ENCODE peak calls at places on chromosomes 2 and 18, in eight cellular contexts. H, M, N, W, R, J, K and D are unnamed samples.
A peak's percentile ranks its signal among the peaks of the same experiment; 100 is the strongest.

GRCh38 chr2:8477511-8478132 is 204.2 kb upstream of the ID2 start:
- DNase-seq in H (no peak), M (no peak), N (peak; percentile 12), W (no peak), R (no peak), J (no peak), K (no peak), D (no peak)

GRCh38 chr18:75456277-75456676 is 28.8 kb upstream of the SMIM21 start:
- DNase-seq in H (no peak), M (no peak), N (no peak), W (no peak), R (no peak), J (no peak), K (no peak), D (no peak)

GRCh38 chr2:166661391-166661790 is 167.3 kb upstream of the SCN7A start:
- DNase-seq in H (no peak), M (no peak), N (no peak), W (no peak), R (no peak), J (no peak), K (no peak), D (no peak)

GRCh38 chr2:26178746-26179436 is 6.0 kb downstream of the GAREM2 start:
- DNase-seq in H (no peak), M (peak; percentile 30), N (peak; percentile 75), W (peak; percentile 56), R (no peak), J (no peak), K (no peak), D (peak; percentile 78)

GRCh38 chr18:33761363-33761762 is 183.3 kb downstream of the ASXL3 start:
- DNase-seq in H (no peak), M (no peak), N (no peak), W (no peak), R (no peak), J (peak; percentile 45), K (no peak), D (no peak)

GRCh38 chr2:86028763-86029381 is 76.8 kb downstream of the POLR1A start:
- DNase-seq in H (no peak), M (no peak), N (no peak), W (no peak), R (no peak), J (no peak), K (no peak), D (no peak)

GRCh38 chr18:11807233-11807632 is 44.0 kb upstream of the CHMP1B start:
- DNase-seq in H (no peak), M (no peak), N (no peak), W (no peak), R (peak; percentile 29), J (no peak), K (no peak), D (no peak)

GRCh38 chr2:191206613-191207471 is 38.4 kb upstream of the MYO1B start:
- DNase-seq in H (no peak), M (no peak), N (no peak), W (no peak), R (no peak), J (no peak), K (no peak), D (no peak)

GRCh38 chr2:15571729-15572128 is 10.6 kb upstream of the NBAS start:
- DNase-seq in H (no peak), M (no peak), N (no peak), W (no peak), R (no peak), J (no peak), K (no peak), D (no peak)

GRCh38 chr2:171318463-171318934 is 115.3 kb downstream of the METTL8 start:
- DNase-seq in H (no peak), M (no peak), N (peak; percentile 35), W (no peak), R (no peak), J (no peak), K (peak; percentile 32), D (peak; percentile 37)

GRCh38 chr2:19878268-19879046 is 23.3 kb downstream of the TTC32 start:
- DNase-seq in H (no peak), M (no peak), N (no peak), W (no peak), R (no peak), J (no peak), K (no peak), D (no peak)

GRCh38 chr18:79522451-79523220 is 126.9 kb downstream of the NFATC1 start:
- DNase-seq in H (no peak), M (no peak), N (no peak), W (no peak), R (no peak), J (no peak), K (no peak), D (no peak)

GRCh38 chr2:184316911-184317310 is 281.4 kb upstream of the ZNF804A start:
- DNase-seq in H (no peak), M (no peak), N (no peak), W (no peak), R (peak; percentile 69), J (no peak), K (no peak), D (no peak)

GRCh38 chr2:197433770-197434438 is 924 bp downstream of the SF3B1 start:
- DNase-seq in H (no peak), M (no peak), N (peak; percentile 4), W (no peak), R (no peak), J (no peak), K (no peak), D (no peak)

GRCh38 chr2:241219030-241219382 is 30.5 kb downstream of the ANO7 start:
- DNase-seq in H (no peak), M (no peak), N (no peak), W (no peak), R (no peak), J (no peak), K (no peak), D (no peak)

GRCh38 chr2:27893031-27893430 is 2.5 kb downstream of the BABAM2 start:
- DNase-seq in H (no peak), M (no peak), N (no peak), W (no peak), R (no peak), J (no peak), K (no peak), D (no peak)

GRCh38 chr2:45889053-45889452 is 237.6 kb downstream of the PRKCE start:
- DNase-seq in H (no peak), M (no peak), N (peak; percentile 59), W (no peak), R (no peak), J (peak; percentile 48), K (no peak), D (peak; percentile 65)

GRCh38 chr2:157304811-157305712 is 20.6 kb downstream of the ERMN start:
- DNase-seq in H (peak; percentile 58), M (no peak), N (peak; percentile 7), W (no peak), R (peak; percentile 78), J (no peak), K (no peak), D (no peak)

GRCh38 chr2:101116348-101116747 is 34.8 kb downstream of the TBC1D8 start:
- DNase-seq in H (no peak), M (no peak), N (no peak), W (no peak), R (no peak), J (no peak), K (no peak), D (no peak)

GRCh38 chr2:8086796-8087479 is 594.9 kb upstream of the ID2 start:
- DNase-seq in H (peak; percentile 89), M (no peak), N (no peak), W (peak; percentile 73), R (peak; percentile 46), J (no peak), K (no peak), D (no peak)

GRCh38 chr2:118714115-118714514 is 133.3 kb downstream of the EN1 start:
- DNase-seq in H (no peak), M (no peak), N (no peak), W (no peak), R (no peak), J (no peak), K (no peak), D (no peak)

GRCh38 chr18:48540329-48541025 is 1.6 kb downstream of the CTIF start:
- DNase-seq in H (no peak), M (peak; percentile 57), N (peak; percentile 92), W (peak; percentile 69), R (peak; percentile 50), J (peak; percentile 38), K (peak; percentile 53), D (peak; percentile 82)

GRCh38 chr2:32463110-32463509 is 106.3 kb downstream of the BIRC6 start:
- DNase-seq in H (no peak), M (no peak), N (no peak), W (no peak), R (no peak), J (no peak), K (no peak), D (no peak)

GRCh38 chr2:55099878-55100820 is 49.9 kb upstream of the RTN4 start:
- DNase-seq in H (peak; percentile 49), M (no peak), N (no peak), W (no peak), R (peak; percentile 86), J (no peak), K (no peak), D (no peak)

GRCh38 chr18:38633333-38633732 is 1067.7 kb upstream of the CELF4 start:
- DNase-seq in H (no peak), M (no peak), N (no peak), W (no peak), R (no peak), J (no peak), K (no peak), D (no peak)

GRCh38 chr2:27955762-27956161 is 65.2 kb downstream of the BABAM2 start:
- DNase-seq in H (no peak), M (no peak), N (no peak), W (no peak), R (peak; percentile 67), J (no peak), K (no peak), D (no peak)

GRCh38 chr18:2009957-2010697 is 561.2 kb downstream of the METTL4 start:
- DNase-seq in H (no peak), M (no peak), N (no peak), W (no peak), R (no peak), J (no peak), K (no peak), D (no peak)